ENCODE peak calls at places on chromosomes 6 and 20, in seven cellular contexts. R is tibial artery, S is hepatocyte, V is lower lobe of right lung, U is lung, C is heart right ventricle, H is psoas muscle. G is an unnamed sample. For H3K4me1, the result is how much of the 10 kb centered on the place peaks cover.

GRCh38 chr20:32793059-32793458 is 26.7 kb upstream of the MAPRE1 start:
- DNase-seq in R (no peak), S (no peak), V (no peak), U (no peak), C (no peak), H (peak), G (no peak)

GRCh38 chr6:36323062-36323461 is 13.6 kb downstream of the BNIP5 start:
- DNase-seq in R (no peak), S (peak), V (no peak), U (no peak), C (no peak), H (no peak), G (no peak)

GRCh38 chr20:45088247-45088646 is 12.7 kb downstream of the KCNS1 start:
- DNase-seq in R (no peak), S (peak), V (no peak), U (no peak), C (no peak), H (no peak), G (no peak)

GRCh38 chr20:38286586-38287502 is 17.1 kb upstream of the BPI start:
- DNase-seq in R (no peak), S (no peak), V (no peak), U (no peak), C (peak), H (no peak), G (no peak)

GRCh38 chr20:32465092-32465900 is 107.2 kb downstream of the ASXL1 start:
- DNase-seq in R (no peak), S (peak), V (peak), U (peak), C (peak), H (peak), G (peak)

GRCh38 chr6:148349466-148349865 is 6.8 kb downstream of the SASH1 start:
- DNase-seq in R (no peak), S (no peak), V (no peak), U (no peak), C (no peak), H (no peak), G (no peak)

GRCh38 chr6:52415917-52416628 is 4.1 kb upstream of the EFHC1 start:
- DNase-seq in R (no peak), S (no peak), V (no peak), U (no peak), C (no peak), H (no peak), G (no peak)

GRCh38 chr6:16345449-16346330 is 107.3 kb downstream of the GMPR start:
- DNase-seq in R (no peak), S (peak), V (no peak), U (no peak), C (no peak), H (peak), G (peak)

GRCh38 chr6:4929319-4929718 is 74.5 kb downstream of the RPP40 start:
- DNase-seq in R (no peak), S (no peak), V (no peak), U (no peak), C (no peak), H (no peak), G (no peak)
- H3K4me1 ChIP-seq in R (under half), S (under half), V (under half), U (under half), C (under half), H (under half), G (under half)

GRCh38 chr6:53992522-53992921 is 118.7 kb upstream of the MLIP start:
- DNase-seq in R (no peak), S (no peak), V (no peak), U (no peak), C (no peak), H (no peak), G (no peak)
- TF ChIP-seq CTCF in R (no peak), S (no peak), V (no peak), U (no peak), C (no peak), H (no peak), G (no peak)

DNA sequence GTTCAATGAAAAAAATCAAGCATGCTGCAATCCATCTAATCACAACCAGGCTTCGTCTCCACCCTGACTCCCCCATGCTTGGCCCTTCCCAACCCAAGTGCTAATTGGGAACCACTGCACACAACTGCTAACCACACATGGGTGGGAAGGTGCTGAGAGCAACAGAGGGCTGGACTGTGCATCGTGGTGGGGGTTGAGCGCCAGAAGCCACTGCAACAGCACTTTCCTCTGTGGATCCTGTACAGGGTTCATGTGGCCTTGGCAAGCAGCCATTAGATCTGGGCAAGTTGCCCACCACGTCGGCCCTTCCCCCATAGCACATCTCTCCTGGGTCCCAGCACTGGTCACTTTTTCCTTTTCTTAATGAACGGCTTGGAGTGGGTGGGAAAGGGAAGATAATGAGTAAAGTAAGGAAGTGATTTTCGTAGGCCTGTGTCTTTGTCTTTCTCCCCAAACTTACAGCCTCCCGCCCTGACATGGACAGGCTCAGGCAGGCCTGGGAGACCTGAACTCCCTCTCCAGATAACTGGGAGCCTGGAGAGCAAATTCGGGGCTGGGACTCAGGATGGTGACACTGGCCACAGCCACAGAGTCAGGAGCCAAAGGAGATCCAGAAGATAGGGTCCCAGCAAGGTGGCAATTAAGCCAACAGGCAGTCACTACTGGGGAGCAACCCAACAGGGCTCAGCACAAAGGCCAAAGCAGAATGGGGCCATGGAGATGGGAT is 34.4 kb upstream of the MRPS10 start:
- DNase-seq in R (no peak), S (peak), V (no peak), U (peak), C (peak), H (peak), G (peak)
- H3K27ac ChIP-seq in R (no peak), S (peak), V (no peak), U (peak), C (peak), H (peak), G (peak)

DNA sequence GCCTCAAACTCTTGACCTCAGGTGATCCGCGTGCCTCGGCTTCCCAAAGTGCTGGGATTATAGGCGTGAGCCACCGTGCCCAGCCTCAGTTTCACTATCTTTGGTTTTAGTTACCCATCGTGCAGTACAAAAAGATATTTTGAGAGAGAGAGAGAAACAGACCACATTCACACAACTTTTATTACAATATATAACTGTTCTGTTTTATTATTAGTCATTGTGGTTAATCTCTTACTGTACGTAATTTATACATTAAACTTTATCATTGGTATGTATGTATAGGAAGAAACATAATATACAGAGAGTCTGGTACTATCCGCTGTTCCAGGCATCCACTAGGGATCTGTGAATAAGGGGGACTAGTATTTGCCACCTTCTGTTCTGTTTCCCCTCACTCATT is 29.4 kb upstream of the TAF8 start:
- DNase-seq in R (no peak), S (no peak), V (no peak), U (no peak), C (no peak), H (no peak), G (no peak)
- H3K4me1 ChIP-seq in R (under half), S (under half), V (under half), U (under half), C (under half), H (under half), G (under half)

GRCh38 chr6:152356659-152357058 is 280.5 kb downstream of the SYNE1 start:
- DNase-seq in R (no peak), S (peak), V (no peak), U (no peak), C (no peak), H (no peak), G (no peak)
- TF ChIP-seq CTCF in R (peak), S (peak), V (no peak), U (no peak), C (no peak), H (peak), G (no peak)

DNA sequence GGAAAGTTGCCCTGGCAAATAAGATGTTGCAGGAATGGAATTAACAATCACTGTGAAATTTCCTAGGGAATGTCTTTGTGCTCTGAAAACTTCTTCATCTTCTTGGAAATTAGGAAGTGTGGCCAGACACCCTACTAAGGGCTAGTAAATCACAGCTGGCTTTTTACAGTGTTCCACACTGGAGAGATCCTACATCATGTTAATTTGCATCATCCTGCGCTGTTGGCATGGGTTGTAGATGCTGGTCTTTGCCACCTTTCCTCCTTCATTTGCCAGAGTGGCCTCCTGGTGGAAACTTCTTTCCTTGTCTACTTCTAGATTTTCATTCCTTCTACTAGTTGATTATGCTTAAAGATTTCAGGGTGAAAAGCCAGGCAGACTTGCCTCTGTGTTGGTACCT is 2.7 kb downstream of the TNFAIP3 start:
- DNase-seq in R (no peak), S (no peak), V (no peak), U (no peak), C (no peak), H (no peak), G (no peak)
- H3K27ac ChIP-seq in R (no peak), S (peak), V (peak), U (peak), C (no peak), H (no peak), G (peak)